ENCODE peak calls at places on chromosomes 12 and 14, in four cellular contexts. E is Peyer's patch, M is stomach, X is breast epithelium. J is an unnamed sample. For H3K4me1, the result is how much of the 10 kb centered on the place peaks cover.

GRCh38 chr14:102362084-102362483 is 606 bp downstream of the CINP start:
- DNase-seq in E (no peak), M (no peak), X (no peak), J (no peak)

GRCh38 chr14:72774141-72774540 is 119.8 kb downstream of the DPF3 start:
- DNase-seq in E (no peak), M (no peak), X (no peak), J (no peak)

GRCh38 chr14:87995500-87996275 is 2.7 kb upstream of the GALC start:
- DNase-seq in E (no peak), M (no peak), X (no peak), J (no peak)

GRCh38 chr14:21071225-21072041 is 1.3 kb downstream of the ARHGEF40 start:
- DNase-seq in E (peak), M (peak), X (peak), J (peak)

GRCh38 chr14:36671149-36671548 is 9.5 kb downstream of the PAX9 start:
- DNase-seq in E (no peak), M (no peak), X (no peak), J (no peak)

GRCh38 chr12:114673169-114673833 is 10.7 kb downstream of the TBX3 start:
- DNase-seq in E (peak), M (no peak), X (peak), J (no peak)

GRCh38 chr14:99271951-99272668 is at the start of gene BCL11B:
- DNase-seq in E (peak), M (peak), X (peak), J (peak)

GRCh38 chr12:128784030-128784770 is 39.6 kb downstream of the SLC15A4 start:
- DNase-seq in E (no peak), M (no peak), X (no peak), J (no peak)

GRCh38 chr12:12474471-12474928 is 88.2 kb downstream of the DUSP16 start:
- DNase-seq in E (no peak), M (no peak), X (no peak), J (no peak)

GRCh38 chr14:58401587-58401986 is 5.9 kb downstream of the TOMM20L start:
- DNase-seq in E (no peak), M (no peak), X (no peak), J (no peak)

GRCh38 chr14:54207075-54207474 is 189.7 kb upstream of the CDKN3 start:
- DNase-seq in E (no peak), M (no peak), X (no peak), J (no peak)

GRCh38 chr12:30740274-30740673 is 14.5 kb downstream of the CAPRIN2 start:
- DNase-seq in E (no peak), M (no peak), X (no peak), J (no peak)

GRCh38 chr14:69346710-69347109 is 51.4 kb downstream of the ERH start:
- DNase-seq in E (peak), M (peak), X (no peak), J (no peak)

GRCh38 chr12:131202592-131203378 is 249.1 kb downstream of the ADGRD1 start:
- DNase-seq in E (peak), M (no peak), X (peak), J (no peak)

GRCh38 chr12:71439613-71440392 is at the start of gene LGR5:
- DNase-seq in E (peak), M (no peak), X (no peak), J (no peak)

GRCh38 chr12:18824287-18824686 is 86.4 kb downstream of the CAPZA3 start:
- DNase-seq in E (no peak), M (no peak), X (no peak), J (no peak)

GRCh38 chr12:68559246-68559645 is 51.5 kb upstream of the RAP1B start:
- DNase-seq in E (no peak), M (no peak), X (no peak), J (no peak)

GRCh38 chr12:115185529-115185928 is 501.6 kb upstream of the TBX3 start:
- DNase-seq in E (no peak), M (no peak), X (no peak), J (no peak)

GRCh38 chr12:56258820-56259183 is 618 bp upstream of the ANKRD52 start:
- DNase-seq in E (no peak), M (no peak), X (no peak), J (no peak)

GRCh38 chr14:90488256-90488655 is 91.4 kb downstream of the CALM1 start:
- DNase-seq in E (no peak), M (no peak), X (no peak), J (no peak)

GRCh38 chr12:113149361-113150150 is at the start of gene CFAP73:
- DNase-seq in E (peak), M (peak), X (peak), J (peak)

GRCh38 chr12:61781021-61781581 is 479.1 kb upstream of the USP15 start:
- DNase-seq in E (no peak), M (no peak), X (no peak), J (no peak)

GRCh38 chr14:104974665-104975390 is 3.3 kb downstream of the AHNAK2 start:
- DNase-seq in E (peak), M (no peak), X (no peak), J (no peak)

GRCh38 chr12:131863711-131864396 is 30.6 kb upstream of the ULK1 start:
- DNase-seq in E (no peak), M (no peak), X (no peak), J (no peak)

GRCh38 chr14:62081012-62081612 is 318.9 kb downstream of the SNAPC1 start:
- DNase-seq in E (no peak), M (no peak), X (no peak), J (no peak)

GRCh38 chr14:54857830-54858269 is 44.8 kb downstream of the GCH1 start:
- DNase-seq in E (no peak), M (no peak), X (no peak), J (no peak)

GRCh38 chr12:119660074-119660473 is 7.9 kb upstream of the PRKAB1 start:
- DNase-seq in E (no peak), M (no peak), X (no peak), J (no peak)

GRCh38 chr12:124737772-124738635 is 125.7 kb downstream of the SCARB1 start:
- DNase-seq in E (no peak), M (no peak), X (no peak), J (no peak)

GRCh38 chr12:12892670-12893290 is 1.4 kb downstream of the GPRC5A start:
- DNase-seq in E (peak), M (no peak), X (no peak), J (no peak)

GRCh38 chr12:113157218-113157859 is 7.8 kb downstream of the CFAP73 start:
- DNase-seq in E (no peak), M (no peak), X (no peak), J (no peak)

GRCh38 chr14:96501383-96501745 is 818 bp upstream of the PAPOLA start:
- DNase-seq in E (no peak), M (no peak), X (no peak), J (no peak)

DNA sequence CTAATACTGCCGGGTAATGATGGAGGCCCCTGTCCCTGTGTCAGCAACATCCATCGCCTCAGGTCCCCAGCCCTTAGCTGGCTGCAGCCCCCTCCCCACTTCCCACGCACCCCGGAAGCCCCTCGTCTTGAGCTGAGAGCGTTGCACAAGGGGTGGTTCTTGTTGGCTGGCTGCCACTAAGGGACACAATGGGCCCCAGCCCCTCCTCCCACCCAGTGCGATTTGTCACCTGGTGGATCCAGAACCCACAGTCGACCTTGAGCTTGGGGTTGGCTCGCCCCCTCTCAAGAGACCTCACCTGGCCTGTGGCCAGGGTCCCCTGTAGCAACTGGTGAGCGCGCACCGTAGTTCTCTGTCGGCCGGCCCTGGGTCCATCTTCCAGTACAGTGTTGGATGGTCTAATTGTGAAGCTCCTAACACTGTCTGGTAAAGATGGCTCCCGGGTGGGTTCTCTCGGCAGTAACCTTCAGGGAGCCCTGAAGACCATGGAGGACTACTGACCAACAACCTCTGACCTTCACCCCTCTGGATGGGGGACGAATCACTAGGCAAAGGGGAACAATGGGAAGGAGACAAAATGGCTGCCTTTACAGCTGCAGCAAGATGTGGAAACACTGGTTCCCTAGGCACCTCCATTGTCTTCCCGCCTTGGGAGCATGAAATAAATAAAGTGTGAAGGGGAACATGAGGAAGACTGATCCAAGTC is 6.6 kb downstream of the PHB2 start:
- DNase-seq in E (peak), M (no peak), X (no peak), J (no peak)
- H3K4me1 ChIP-seq in E (half or more), M (half or more), X (under half), J (under half)

DNA sequence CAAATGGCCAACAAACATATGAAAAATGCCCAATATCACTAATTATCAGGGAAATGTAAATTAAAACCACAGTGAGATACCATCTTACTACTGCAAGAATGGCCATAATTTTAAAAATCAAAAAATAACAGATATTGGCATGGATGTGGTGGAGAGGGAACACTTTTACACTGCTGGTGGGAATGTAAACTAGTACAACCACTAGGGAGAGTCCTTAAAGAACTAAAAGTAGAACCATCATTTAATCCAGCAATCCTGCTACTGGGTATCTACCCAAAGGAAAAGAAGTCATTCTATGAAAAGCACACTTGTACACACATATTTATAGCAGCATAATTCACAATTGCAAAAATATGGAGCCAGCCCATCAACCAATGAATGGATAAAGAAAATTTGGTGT is 459.7 kb downstream of the GXYLT1 start:
- DNase-seq in E (no peak), M (no peak), X (no peak), J (no peak)
- TF ChIP-seq CTCF in E (no peak), M (no peak), X (no peak), J (no peak)

DNA sequence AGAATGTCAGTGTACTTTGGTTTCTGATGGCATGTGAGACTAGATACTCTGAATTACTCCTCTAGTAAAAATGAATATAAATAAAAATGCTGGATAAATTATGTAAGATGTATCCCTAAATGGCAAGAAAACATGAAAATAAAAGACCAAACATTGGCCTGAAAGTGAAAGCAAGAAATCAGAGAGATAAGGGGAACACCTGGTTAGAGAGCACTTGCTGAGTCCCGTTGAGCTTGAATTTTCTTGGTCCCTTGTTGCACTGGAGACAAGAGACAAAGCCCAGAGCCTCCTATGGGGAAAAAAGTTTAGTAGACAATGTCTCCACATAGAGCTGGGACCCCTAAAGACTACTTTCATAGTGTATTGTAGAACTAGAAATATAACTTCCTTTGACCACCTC is 23.9 kb downstream of the RASSF8 start:
- DNase-seq in E (no peak), M (no peak), X (no peak), J (no peak)
- H3K4me1 ChIP-seq in E (under half), M (half or more), X (under half), J (under half)

DNA sequence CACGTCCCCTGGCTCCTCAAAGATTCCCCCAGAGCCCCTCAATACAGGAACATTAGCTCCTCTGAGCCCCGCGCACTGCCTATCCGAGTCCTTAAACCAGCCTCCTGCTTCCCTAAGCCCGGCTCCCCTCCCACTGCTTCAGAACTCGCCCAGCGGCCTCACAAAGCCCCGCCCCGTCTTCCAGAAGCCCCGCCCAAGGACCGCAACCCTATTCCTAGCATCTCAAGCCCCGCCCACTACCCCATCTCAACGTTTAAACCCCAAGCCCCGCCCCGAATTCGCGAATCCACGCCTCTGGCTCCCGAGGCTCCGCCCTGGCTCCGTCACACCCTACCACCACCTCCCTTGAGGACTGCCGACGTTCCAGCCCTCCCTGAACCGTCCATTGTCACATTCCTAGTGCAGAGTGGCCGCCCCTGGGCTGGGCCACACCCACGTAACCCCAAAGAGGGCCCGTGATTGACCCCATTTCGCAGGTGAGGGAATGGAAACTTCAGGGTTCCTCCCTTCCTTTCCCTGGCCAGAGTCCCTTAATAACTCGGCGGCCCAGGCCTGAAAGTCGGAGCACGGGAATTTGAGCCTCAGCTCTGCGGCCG is 646 bp upstream of the CORO1C start:
- DNase-seq in E (peak), M (peak), X (peak), J (peak)
- TF ChIP-seq CTCF in E (no peak), M (peak), X (no peak), J (no peak)

DNA sequence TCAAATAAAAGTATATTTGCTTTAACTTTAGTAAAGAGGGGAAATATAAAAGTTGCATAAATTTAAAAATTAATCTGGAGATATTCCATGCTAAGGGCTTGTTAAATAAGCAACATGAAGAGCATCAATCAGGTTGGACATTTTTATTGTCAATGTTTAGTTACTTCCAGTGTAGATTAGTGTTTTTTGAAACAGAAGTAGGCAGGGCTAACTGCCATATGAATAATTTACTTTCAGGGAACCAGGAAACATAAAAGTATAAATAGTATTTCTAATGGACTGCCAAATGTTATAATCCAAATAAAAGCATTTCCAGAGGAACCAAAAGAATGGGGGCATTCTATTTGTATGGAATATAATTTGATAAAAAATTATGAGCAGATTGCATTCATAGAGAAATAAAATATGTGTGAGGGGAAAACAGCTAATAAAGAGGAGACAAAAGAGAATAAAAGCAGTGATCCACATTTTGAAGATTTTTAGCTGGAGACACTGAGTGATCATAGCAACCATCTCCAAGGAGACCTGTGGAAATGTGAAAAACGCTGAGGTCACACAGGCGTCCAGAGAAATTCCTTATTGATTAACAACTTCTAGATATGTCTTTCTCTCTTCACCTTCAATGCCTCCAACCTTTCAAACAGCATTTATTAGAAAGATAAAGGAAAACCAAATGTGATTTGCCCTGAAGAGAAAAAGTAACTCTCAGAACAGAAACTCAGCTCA is 70.8 kb downstream of the SRGAP1 start:
- DNase-seq in E (no peak), M (no peak), X (no peak), J (no peak)
- H3K4me1 ChIP-seq in E (under half), M (under half), X (under half), J (under half)

GRCh38 chr12:54821676-54822075 is 32.6 kb upstream of the MUCL1 start:
- DNase-seq in E (no peak), M (no peak), X (no peak), J (no peak)

GRCh38 chr12:54830199-54830598 is 24.1 kb upstream of the MUCL1 start:
- DNase-seq in E (no peak), M (no peak), X (no peak), J (no peak)

DNA sequence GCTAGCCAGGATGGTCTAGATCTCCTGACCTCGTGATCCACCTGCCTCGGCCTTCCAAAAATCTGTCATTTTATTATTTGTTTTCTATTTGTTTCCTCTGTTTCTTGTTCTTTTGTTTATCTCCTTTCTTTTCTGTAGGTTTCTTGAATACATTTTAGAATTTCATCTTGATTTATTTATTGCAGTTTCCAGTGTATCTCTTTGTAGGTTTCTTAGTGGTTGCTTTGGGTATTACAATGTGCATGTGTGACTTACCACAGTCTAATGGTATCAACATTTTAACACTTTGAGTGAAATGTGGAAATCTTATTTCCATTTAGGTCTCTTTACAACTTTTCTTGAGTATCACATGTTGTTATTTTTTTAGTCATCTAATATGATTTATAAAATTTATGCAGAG is 29.9 kb upstream of the MUCL1 start:
- DNase-seq in E (no peak), M (no peak), X (no peak), J (no peak)
- TF ChIP-seq CTCF in E (no peak), M (no peak), X (no peak), J (peak)

GRCh38 chr12:66662729-66663128 is 16.1 kb downstream of the GRIP1 start:
- DNase-seq in E (no peak), M (no peak), X (no peak), J (no peak)
- H3K4me1 ChIP-seq in E (under half), M (under half), X (under half), J (under half)